ENCODE peak calls at places on chromosomes 2 and 18, in seven cellular contexts. Q, T, P, N, D, R and Z are unnamed samples.

GRCh38 chr18:60892855-60893254 is 440.4 kb upstream of the CDH20 start:
- DNase-seq in Q (no peak), T (no peak), P (no peak), N (peak; percentile 37), D (no peak), R (no peak), Z (no peak)

GRCh38 chr2:144078091-144078490 is 441.8 kb downstream of the ZEB2 start:
- DNase-seq in Q (no peak), T (no peak), P (no peak), N (no peak), D (no peak), R (no peak), Z (no peak)

GRCh38 chr2:72984172-72984671 is 66.9 kb downstream of the EMX1 start:
- DNase-seq in Q (no peak), T (no peak), P (peak; percentile 75), N (no peak), D (no peak), R (no peak), Z (peak; percentile 64)

GRCh38 chr2:119476301-119477117 is 44.9 kb downstream of the TMEM37 start:
- DNase-seq in Q (peak; percentile 85), T (peak; percentile 91), P (no peak), N (peak; percentile 54), D (peak; percentile 71), R (peak; percentile 68), Z (peak; percentile 64)

GRCh38 chr2:237262838-237263771 is 150.9 kb downstream of the COL6A3 start:
- DNase-seq in Q (no peak), T (peak; percentile 51), P (no peak), N (no peak), D (no peak), R (no peak), Z (no peak)

GRCh38 chr2:112661656-112662305 is 16.0 kb downstream of the SLC20A1 start:
- DNase-seq in Q (no peak), T (no peak), P (no peak), N (no peak), D (no peak), R (no peak), Z (no peak)

GRCh38 chr2:239318790-239319189 is 82.0 kb downstream of the HDAC4 start:
- DNase-seq in Q (peak; percentile 59), T (peak; percentile 79), P (peak; percentile 13), N (no peak), D (peak; percentile 81), R (no peak), Z (no peak)

GRCh38 chr2:218659988-218660358 is 490 bp downstream of the BCS1L start:
- DNase-seq in Q (no peak), T (no peak), P (no peak), N (no peak), D (no peak), R (no peak), Z (no peak)

GRCh38 chr2:102041351-102041750 is 49.6 kb downstream of the IL1R2 start:
- DNase-seq in Q (no peak), T (no peak), P (no peak), N (no peak), D (no peak), R (no peak), Z (no peak)

GRCh38 chr18:79465392-79465991 is 69.8 kb downstream of the NFATC1 start:
- DNase-seq in Q (no peak), T (peak; percentile 95), P (peak; percentile 35), N (no peak), D (no peak), R (peak; percentile 79), Z (no peak)

GRCh38 chr2:54724560-54725342 is 1.3 kb downstream of the EML6 start:
- DNase-seq in Q (peak; percentile 22), T (peak; percentile 69), P (no peak), N (no peak), D (peak; percentile 67), R (peak; percentile 75), Z (no peak)

GRCh38 chr2:101781730-101782426 is 84.4 kb downstream of the MAP4K4 start:
- DNase-seq in Q (no peak), T (no peak), P (no peak), N (no peak), D (no peak), R (peak; percentile 15), Z (no peak)

GRCh38 chr2:32825291-32825712 is 121.5 kb upstream of the LTBP1 start:
- DNase-seq in Q (no peak), T (no peak), P (peak; percentile 69), N (no peak), D (no peak), R (no peak), Z (peak; percentile 67)

GRCh38 chr2:15605721-15606120 is 14.1 kb downstream of the DDX1 start:
- DNase-seq in Q (no peak), T (no peak), P (no peak), N (no peak), D (no peak), R (no peak), Z (no peak)

GRCh38 chr2:86413296-86414085 is 27.7 kb upstream of the KDM3A start:
- DNase-seq in Q (no peak), T (no peak), P (no peak), N (no peak), D (no peak), R (no peak), Z (no peak)

GRCh38 chr18:46917808-46918600 is 602 bp downstream of the KATNAL2 start:
- DNase-seq in Q (peak; percentile 29), T (peak; percentile 78), P (peak; percentile 46), N (peak; percentile 33), D (no peak), R (peak; percentile 32), Z (no peak)

GRCh38 chr2:224584111-224584764 is 925 bp downstream of the CUL3 start:
- DNase-seq in Q (no peak), T (peak; percentile 82), P (peak; percentile 32), N (peak; percentile 47), D (peak; percentile 68), R (peak; percentile 69), Z (no peak)

GRCh38 chr2:241903121-241904010 is 33.8 kb downstream of the RTP5 start:
- DNase-seq in Q (no peak), T (peak; percentile 61), P (no peak), N (no peak), D (no peak), R (no peak), Z (no peak)

GRCh38 chr2:202612145-202612544 is 22.6 kb upstream of the FAM117B start:
- DNase-seq in Q (no peak), T (no peak), P (no peak), N (no peak), D (no peak), R (no peak), Z (no peak)

GRCh38 chr2:172307800-172308199 is 119.6 kb upstream of the ITGA6 start:
- DNase-seq in Q (no peak), T (no peak), P (peak; percentile 56), N (peak; percentile 37), D (no peak), R (no peak), Z (no peak)

GRCh38 chr2:227821043-227821942 is 7.7 kb downstream of the CCL20 start:
- DNase-seq in Q (no peak), T (no peak), P (no peak), N (no peak), D (no peak), R (no peak), Z (no peak)

GRCh38 chr2:178479275-178479616 is 846 bp upstream of the FKBP7 start:
- DNase-seq in Q (no peak), T (no peak), P (no peak), N (no peak), D (no peak), R (no peak), Z (no peak)

GRCh38 chr2:178478442-178479274 is at the start of gene FKBP7:
- DNase-seq in Q (peak; percentile 87), T (peak; percentile 95), P (peak; percentile 86), N (peak; percentile 83), D (peak; percentile 95), R (peak; percentile 87), Z (peak; percentile 89)

GRCh38 chr2:178479758-178480226 is 465 bp upstream of the PLEKHA3 start:
- DNase-seq in Q (no peak), T (no peak), P (no peak), N (no peak), D (peak; percentile 63), R (no peak), Z (no peak)

GRCh38 chr2:178482437-178482836 is 2.2 kb downstream of the PLEKHA3 start:
- DNase-seq in Q (no peak), T (peak; percentile 60), P (no peak), N (no peak), D (no peak), R (peak; percentile 32), Z (no peak)

GRCh38 chr2:178480227-178481181 is at the start of gene PLEKHA3:
- DNase-seq in Q (peak; percentile 93), T (peak; percentile 98), P (peak; percentile 97), N (peak; percentile 94), D (peak; percentile 99), R (peak; percentile 80), Z (peak; percentile 96)
- H3K4me1 ChIP-seq in Q (peaks cover 23% of the 10 kb centered on the region), T (peaks cover 37% of the 10 kb centered on the region), P (peaks cover 68% of the 10 kb centered on the region), N (peaks cover 9% of the 10 kb centered on the region), D (no peaks in the 10 kb centered on the region), R (peaks cover 38% of the 10 kb centered on the region), Z (peaks cover 55% of the 10 kb centered on the region)

GRCh38 chr2:3195865-3196504 is 181.6 kb downstream of the EIPR1 start:
- DNase-seq in Q (no peak), T (peak; percentile 45), P (no peak), N (no peak), D (no peak), R (peak; percentile 41), Z (no peak)

GRCh38 chr2:3197308-3197707 is 180.3 kb downstream of the EIPR1 start:
- DNase-seq in Q (no peak), T (no peak), P (no peak), N (no peak), D (peak; percentile 46), R (no peak), Z (no peak)

GRCh38 chr2:3196716-3197115 is 180.9 kb downstream of the EIPR1 start:
- DNase-seq in Q (no peak), T (no peak), P (no peak), N (no peak), D (peak; percentile 38), R (no peak), Z (no peak)

GRCh38 chr2:3199660-3200345 is 177.8 kb downstream of the EIPR1 start:
- DNase-seq in Q (no peak), T (peak; percentile 51), P (no peak), N (no peak), D (no peak), R (no peak), Z (no peak)

GRCh38 chr2:3198119-3198518 is 179.5 kb downstream of the EIPR1 start:
- DNase-seq in Q (no peak), T (peak; percentile 74), P (no peak), N (no peak), D (no peak), R (peak; percentile 21), Z (no peak)
- TF ChIP-seq CTCF in Q (peak; percentile 30), T (no peak), P (no peak), N (no peak), D (no peak), R (peak; percentile 52), Z (no peak)

GRCh38 chr2:95058466-95058988 is 33.0 kb downstream of the MAL start:
- DNase-seq in Q (no peak), T (no peak), P (no peak), N (no peak), D (peak; percentile 64), R (no peak), Z (no peak)
- H3K4me1 ChIP-seq in Q (no peaks in the 10 kb centered on the region), T (no peaks in the 10 kb centered on the region), P (no peaks in the 10 kb centered on the region), N (no peaks in the 10 kb centered on the region), D (no peaks in the 10 kb centered on the region), R (no peaks in the 10 kb centered on the region), Z (no peaks in the 10 kb centered on the region)

DNA sequence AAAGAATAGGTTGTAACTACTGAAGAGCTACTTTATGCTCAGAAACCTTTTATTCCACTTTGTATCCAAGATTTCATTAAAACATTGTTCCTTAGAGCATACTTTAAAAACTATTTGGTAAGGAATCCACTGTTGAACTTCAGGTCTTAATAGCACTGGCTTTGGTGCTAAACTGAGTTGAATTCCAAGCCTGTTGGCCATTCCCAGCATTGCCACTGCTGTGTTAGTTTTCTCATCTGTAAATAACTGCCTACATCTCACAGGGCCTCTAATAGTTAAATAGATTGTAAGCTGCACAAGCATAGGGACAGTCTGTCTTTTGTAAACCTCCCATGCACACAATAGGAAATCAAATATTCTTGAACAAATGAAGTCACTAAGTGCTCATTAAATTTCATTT is 86.6 kb downstream of the ORC4 start:
- DNase-seq in Q (no peak), T (no peak), P (no peak), N (no peak), D (no peak), R (no peak), Z (no peak)
- TF ChIP-seq CTCF in Q (no peak), T (no peak), P (no peak), N (no peak), D (no peak), R (no peak), Z (no peak)